ENCODE peak calls at places on chromosomes 3 and 15, in four cellular contexts. J is neuronal stem cell, A is mesendoderm, C is fibroblast of lung. V is an unnamed sample.

GRCh38 chr3:130800829-130801228 is 54.2 kb upstream of the PIK3R4 start:
- DNase-seq in C (peak), J (no peak), A (peak), V (no peak)

GRCh38 chr3:72665701-72666443 is 182.4 kb downstream of the SHQ1 start:
- DNase-seq in C (no peak), J (no peak), A (peak), V (no peak)

GRCh38 chr15:92393287-92393993 is at the start of gene ST8SIA2:
- DNase-seq in J (peak), A (peak), C (peak), V (no peak)

GRCh38 chr15:79960502-79961217 is 10.3 kb downstream of the BCL2A1 start:
- DNase-seq in J (no peak), C (no peak), A (no peak), V (no peak)

GRCh38 chr3:13811614-13812013 is 68.3 kb downstream of the WNT7A start:
- DNase-seq in J (no peak), C (no peak), A (no peak), V (no peak)

GRCh38 chr3:66572938-66573710 is 72.3 kb upstream of the LRIG1 start:
- DNase-seq in J (peak), A (peak), C (no peak), V (no peak)

GRCh38 chr3:134253475-134254231 is 3.0 kb upstream of the RYK start:
- DNase-seq in A (no peak), C (peak), J (no peak), V (no peak)

GRCh38 chr3:43287514-43287913 is 1.2 kb downstream of the SNRK start:
- DNase-seq in C (peak), A (peak), J (no peak), V (no peak)

GRCh38 chr3:126676919-126677705 is 22.2 kb upstream of the TXNRD3 start:
- DNase-seq in A (no peak), J (no peak), C (peak), V (no peak)

GRCh38 chr3:33881181-33882064 is 83.0 kb downstream of the PDCD6IP start:
- DNase-seq in C (no peak), J (no peak), A (no peak), V (no peak)

GRCh38 chr3:16504242-16504641 is 9.3 kb downstream of the RFTN1 start:
- DNase-seq in A (no peak), C (peak), J (no peak), V (no peak)

GRCh38 chr3:81864273-81864672 is 102.8 kb upstream of the GBE1 start:
- DNase-seq in A (peak), J (peak), C (no peak), V (no peak)

GRCh38 chr15:25783607-25784131 is 79.5 kb downstream of the ATP10A start:
- DNase-seq in J (peak), A (peak), C (no peak), V (no peak)

GRCh38 chr3:172294238-172294806 is 153.9 kb downstream of the GHSR start:
- DNase-seq in C (no peak), J (no peak), A (no peak), V (no peak)

GRCh38 chr3:13277860-13278531 is 142.1 kb downstream of the NUP210 start:
- DNase-seq in J (no peak), A (no peak), C (peak), V (no peak)

GRCh38 chr3:143447491-143447890 is 327.9 kb downstream of the CHST2 start:
- DNase-seq in C (no peak), A (no peak), J (no peak), V (no peak)

GRCh38 chr15:71252036-71252898 is 137.0 kb downstream of the THSD4 start:
- DNase-seq in A (no peak), J (no peak), C (peak), V (peak)

GRCh38 chr15:99998661-99999101 is 265.4 kb upstream of the LYSMD4 start:
- DNase-seq in J (no peak), C (peak), A (peak), V (no peak)

GRCh38 chr3:50649451-50649931 is 25.2 kb upstream of the DOCK3 start:
- DNase-seq in C (no peak), A (peak), J (no peak), V (no peak)

GRCh38 chr3:155747867-155748266 is 3.0 kb upstream of the PLCH1 start:
- DNase-seq in J (no peak), C (no peak), A (no peak), V (no peak)

GRCh38 chr3:64888840-64889239 is 201.0 kb upstream of the ADAMTS9 start:
- DNase-seq in A (no peak), C (no peak), J (no peak), V (no peak)

GRCh38 chr3:171383206-171384018 is 76.8 kb downstream of the TNIK start:
- DNase-seq in A (no peak), J (no peak), C (peak), V (no peak)

GRCh38 chr15:98809273-98809672 is 160.9 kb downstream of the IGF1R start:
- DNase-seq in J (no peak), A (no peak), C (no peak), V (no peak)

GRCh38 chr3:172218350-172219323 is 179.3 kb downstream of the FNDC3B start:
- DNase-seq in A (peak), J (no peak), C (peak), V (no peak)

GRCh38 chr15:73870700-73871408 is 2.5 kb upstream of the TBC1D21 start:
- DNase-seq in A (no peak), J (no peak), C (peak), V (peak)

GRCh38 chr3:172164620-172165362 is 125.4 kb downstream of the FNDC3B start:
- DNase-seq in J (no peak), C (no peak), A (no peak), V (no peak)

GRCh38 chr3:149401215-149401925 is 23.9 kb upstream of the TM4SF1 start:
- DNase-seq in A (no peak), J (no peak), C (peak), V (no peak)

GRCh38 chr3:58173670-58174472 is 36.9 kb downstream of the DNASE1L3 start:
- DNase-seq in C (no peak), J (no peak), A (peak), V (peak)

GRCh38 chr3:10459954-10460754 is 45.2 kb downstream of the ATP2B2 start:
- DNase-seq in A (peak), J (peak), C (peak), V (no peak)

GRCh38 chr3:156472150-156472549 is 82.8 kb downstream of the SSR3 start:
- DNase-seq in A (no peak), J (no peak), C (no peak), V (no peak)

GRCh38 chr3:156017636-156018035 is 102.7 kb upstream of the KCNAB1 start:
- DNase-seq in J (no peak), C (no peak), A (no peak), V (no peak)

DNA sequence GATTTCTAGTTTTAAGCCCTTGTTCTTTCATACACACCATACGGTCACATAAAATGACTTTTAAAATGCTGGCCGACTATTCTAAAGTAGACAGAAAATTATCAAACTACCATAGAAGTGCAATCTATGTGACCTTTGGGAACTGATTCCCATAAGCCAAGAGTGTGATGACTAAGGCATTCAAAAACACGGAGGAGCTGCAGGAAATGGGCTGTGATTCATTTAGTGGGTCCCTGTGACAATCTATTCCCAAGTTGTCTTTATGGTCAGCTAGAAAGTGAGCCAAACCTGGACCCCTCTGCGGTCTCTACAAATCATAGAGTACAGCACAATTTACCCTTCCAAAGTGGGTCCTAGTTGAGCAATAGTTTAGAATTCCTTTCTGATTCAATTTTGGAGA is 251.5 kb upstream of the CBLB start:
- DNase-seq in C (peak), J (no peak), A (no peak), V (no peak)
- H3K27ac ChIP-seq in C (peak), J (no peak), A (no peak), V (no peak)

GRCh38 chr15:101528917-101529299 is 39.4 kb upstream of the PCSK6 start:
- DNase-seq in A (no peak), C (no peak), J (no peak), V (no peak)
- H3K27ac ChIP-seq in A (no peak), C (no peak), J (no peak), V (no peak)

DNA sequence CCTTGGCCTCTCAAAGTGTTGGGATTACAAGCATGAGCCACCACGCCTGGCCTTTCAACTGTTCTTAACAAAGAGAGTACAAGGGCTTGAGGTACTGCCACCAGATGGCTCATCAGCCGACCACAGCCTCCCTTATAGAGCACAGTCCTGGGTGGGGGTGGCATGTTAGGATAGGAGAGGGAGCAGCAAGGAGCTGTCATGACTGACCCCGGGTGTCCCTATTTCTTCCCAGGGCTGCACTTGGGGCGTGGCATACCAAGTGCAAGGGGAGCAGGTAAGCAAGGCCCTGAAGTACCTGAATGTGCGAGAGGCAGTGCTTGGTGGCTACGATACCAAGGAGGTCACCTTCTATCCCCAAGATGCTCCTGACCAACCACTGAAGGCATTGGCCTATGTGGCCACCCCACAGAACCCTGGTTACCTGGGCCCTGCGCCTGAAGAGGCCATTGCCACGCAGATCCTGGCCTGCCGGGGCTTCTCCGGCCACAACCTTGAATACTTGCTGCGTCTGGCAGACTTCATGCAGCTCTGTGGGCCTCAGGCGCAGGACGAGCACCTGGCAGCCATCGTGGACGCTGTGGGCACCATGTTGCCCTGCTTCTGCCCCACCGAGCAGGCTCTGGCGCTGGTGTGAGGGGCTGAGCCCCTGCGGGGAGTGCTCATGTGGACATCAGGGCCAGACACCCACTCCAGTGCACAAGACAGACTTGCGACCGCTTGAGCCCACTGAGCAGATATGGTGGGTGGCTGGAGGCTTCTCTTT is 2.1 kb downstream of the CHAC1 start:
- DNase-seq in J (no peak), C (no peak), A (no peak), V (peak)
- H3K27ac ChIP-seq in J (no peak), C (no peak), A (no peak), V (no peak)

GRCh38 chr3:105829229-105829628 is 39.6 kb downstream of the CBLB start:
- DNase-seq in A (no peak), C (no peak), J (no peak), V (no peak)

GRCh38 chr3:105830836-105831235 is 38.0 kb downstream of the CBLB start:
- DNase-seq in A (no peak), J (no peak), C (no peak), V (no peak)

GRCh38 chr3:105827959-105828358 is 40.9 kb downstream of the CBLB start:
- DNase-seq in J (no peak), C (peak), A (peak), V (no peak)

GRCh38 chr3:105828703-105829102 is 40.1 kb downstream of the CBLB start:
- DNase-seq in J (no peak), A (no peak), C (no peak), V (no peak)

GRCh38 chr3:105829879-105830622 is 38.8 kb downstream of the CBLB start:
- DNase-seq in C (peak), J (no peak), A (no peak), V (no peak)
- H3K27ac ChIP-seq in C (no peak), J (no peak), A (no peak), V (no peak)

DNA sequence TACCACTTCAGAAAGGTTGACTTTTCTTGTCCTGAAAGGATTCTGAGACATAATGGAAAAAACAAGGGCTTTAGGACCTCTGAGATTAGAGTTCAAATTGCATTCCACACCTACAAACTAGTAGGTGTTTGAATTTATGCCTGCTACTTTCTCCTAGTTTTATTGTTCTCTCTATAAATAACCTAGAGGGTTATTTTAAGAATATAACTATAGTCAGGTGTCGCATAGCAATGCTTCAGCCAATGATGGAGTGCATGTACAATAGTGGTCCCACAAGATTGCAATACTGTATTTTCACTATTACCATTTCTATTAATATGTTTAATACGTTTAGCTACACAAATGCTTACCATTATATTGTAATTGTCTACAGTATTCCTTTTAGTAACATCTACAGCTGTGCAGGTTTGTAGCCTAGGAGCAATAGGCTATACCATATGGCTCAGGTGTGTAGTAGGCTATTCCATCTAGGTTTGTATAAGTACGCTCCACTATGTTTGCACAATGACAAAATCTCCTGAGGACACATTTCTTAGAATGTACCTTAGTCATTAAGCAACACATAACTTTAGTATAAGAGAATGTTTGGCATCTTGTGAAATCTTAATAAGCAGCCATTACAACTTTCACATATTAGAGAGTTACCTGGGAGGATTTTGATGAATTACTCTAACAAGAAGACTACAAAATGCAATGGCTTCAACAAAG is 1352.5 kb downstream of the ZPLD1 start:
- DNase-seq in J (no peak), C (no peak), A (no peak), V (no peak)
- H3K27ac ChIP-seq in J (no peak), C (no peak), A (no peak), V (no peak)

DNA sequence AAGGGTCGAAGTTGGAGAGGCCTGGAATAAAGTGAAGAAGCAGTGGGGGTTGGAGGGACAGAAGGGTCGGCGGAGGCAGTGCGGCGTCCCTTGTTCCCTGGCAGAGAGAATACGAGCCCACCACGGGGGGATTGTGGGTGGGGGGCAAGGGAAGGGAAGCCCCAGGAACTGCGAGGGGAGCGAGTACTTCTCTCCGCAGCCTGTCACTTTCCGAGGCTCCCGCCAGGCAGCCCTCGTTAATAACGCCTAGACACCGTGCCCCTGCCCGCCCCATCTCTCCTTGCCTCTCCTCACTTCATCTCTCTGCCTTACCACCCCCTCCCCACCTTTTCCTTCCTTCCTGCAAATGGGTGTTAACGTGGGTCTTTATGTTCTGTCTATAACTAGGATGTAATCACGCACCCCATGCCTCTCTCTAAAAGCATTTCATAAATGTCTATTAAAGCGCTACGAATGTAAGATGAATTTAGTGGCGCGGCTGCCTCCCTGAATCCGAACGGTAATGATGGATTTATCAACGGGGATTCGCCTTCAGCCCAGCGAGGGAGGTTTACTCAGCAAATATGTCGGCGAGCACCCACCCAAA is 13.7 kb downstream of the NR2F2 start:
- DNase-seq in J (no peak), A (no peak), C (peak), V (peak)
- H3K27ac ChIP-seq in J (no peak), A (no peak), C (peak), V (peak)

GRCh38 chr15:40960926-40961325 is 7.7 kb downstream of the CHAC1 start:
- DNase-seq in A (no peak), C (no peak), J (no peak), V (peak)
- H3K27ac ChIP-seq in A (no peak), C (no peak), J (no peak), V (no peak)